ENCODE peak calls at places on chromosome 15, in six cellular contexts. One of them, this sample, is unnamed.

GRCh38 chr15:86183765-86184491 is 104.3 kb downstream of the AGBL1 start:
- DNase-seq in CD4-positive, alpha-beta memory T cell: no peak
- DNase-seq in tibial nerve: no peak
- DNase-seq in posterior vena cava: no peak
- DNase-seq in mucosa of gallbladder: no peak
- DNase-seq in NCI-H1092: no peak
- DNase-seq in this sample: no peak

GRCh38 chr15:28012231-28012630 is 86.9 kb downstream of the OCA2 start:
- DNase-seq in tibial nerve: no peak
- DNase-seq in mucosa of gallbladder: no peak
- DNase-seq in CD4-positive, alpha-beta memory T cell: no peak
- DNase-seq in posterior vena cava: no peak
- DNase-seq in NCI-H1092: no peak
- DNase-seq in this sample: no peak

GRCh38 chr15:73781038-73781925 is 28.1 kb upstream of the INSYN1 start:
- DNase-seq in mucosa of gallbladder: no peak
- DNase-seq in NCI-H1092: no peak
- DNase-seq in CD4-positive, alpha-beta memory T cell: no peak
- DNase-seq in tibial nerve: no peak
- DNase-seq in posterior vena cava: peak
- DNase-seq in this sample: no peak

GRCh38 chr15:40746916-40747418 is 8.1 kb downstream of the RMDN3 start:
- DNase-seq in tibial nerve: no peak
- DNase-seq in posterior vena cava: no peak
- DNase-seq in mucosa of gallbladder: no peak
- DNase-seq in NCI-H1092: no peak
- DNase-seq in CD4-positive, alpha-beta memory T cell: no peak
- DNase-seq in this sample: no peak

GRCh38 chr15:88800026-88800425 is 3.2 kb upstream of the ACAN start:
- DNase-seq in tibial nerve: no peak
- DNase-seq in mucosa of gallbladder: no peak
- DNase-seq in NCI-H1092: no peak
- DNase-seq in CD4-positive, alpha-beta memory T cell: no peak
- DNase-seq in posterior vena cava: no peak
- DNase-seq in this sample: no peak

GRCh38 chr15:92650256-92650655 is 5.3 kb downstream of the FAM174B start:
- DNase-seq in NCI-H1092: no peak
- DNase-seq in mucosa of gallbladder: no peak
- DNase-seq in posterior vena cava: no peak
- DNase-seq in tibial nerve: no peak
- DNase-seq in CD4-positive, alpha-beta memory T cell: no peak
- DNase-seq in this sample: peak

GRCh38 chr15:97978408-97979130 is 18.1 kb downstream of the ARRDC4 start:
- DNase-seq in posterior vena cava: no peak
- DNase-seq in mucosa of gallbladder: peak
- DNase-seq in CD4-positive, alpha-beta memory T cell: no peak
- DNase-seq in tibial nerve: no peak
- DNase-seq in NCI-H1092: no peak
- DNase-seq in this sample: no peak

GRCh38 chr15:29925227-29926082 is 103.2 kb upstream of the TJP1 start:
- DNase-seq in NCI-H1092: peak
- DNase-seq in mucosa of gallbladder: peak
- DNase-seq in tibial nerve: peak
- DNase-seq in posterior vena cava: peak
- DNase-seq in CD4-positive, alpha-beta memory T cell: no peak
- DNase-seq in this sample: no peak

GRCh38 chr15:68986292-68986691 is 28.2 kb upstream of the NOX5 start:
- DNase-seq in NCI-H1092: no peak
- DNase-seq in CD4-positive, alpha-beta memory T cell: no peak
- DNase-seq in mucosa of gallbladder: no peak
- DNase-seq in posterior vena cava: no peak
- DNase-seq in tibial nerve: no peak
- DNase-seq in this sample: no peak

GRCh38 chr15:98727115-98728040 is 79.0 kb downstream of the IGF1R start:
- DNase-seq in NCI-H1092: no peak
- DNase-seq in mucosa of gallbladder: peak
- DNase-seq in tibial nerve: peak
- DNase-seq in CD4-positive, alpha-beta memory T cell: no peak
- DNase-seq in posterior vena cava: peak
- DNase-seq in this sample: peak

GRCh38 chr15:90200534-90201139 is 493 bp upstream of the SEMA4B start:
- DNase-seq in posterior vena cava: no peak
- DNase-seq in mucosa of gallbladder: no peak
- DNase-seq in tibial nerve: no peak
- DNase-seq in CD4-positive, alpha-beta memory T cell: no peak
- DNase-seq in NCI-H1092: no peak
- DNase-seq in this sample: no peak

GRCh38 chr15:83305696-83306291 is 21.3 kb upstream of the BNC1 start:
- DNase-seq in posterior vena cava: no peak
- DNase-seq in NCI-H1092: no peak
- DNase-seq in mucosa of gallbladder: peak
- DNase-seq in tibial nerve: no peak
- DNase-seq in CD4-positive, alpha-beta memory T cell: no peak
- DNase-seq in this sample: peak

GRCh38 chr15:95076381-95076780 is 845.0 kb downstream of the MCTP2 start:
- DNase-seq in mucosa of gallbladder: no peak
- DNase-seq in tibial nerve: no peak
- DNase-seq in posterior vena cava: no peak
- DNase-seq in CD4-positive, alpha-beta memory T cell: no peak
- DNase-seq in NCI-H1092: no peak
- DNase-seq in this sample: no peak

GRCh38 chr15:41574158-41574557 is 15.1 kb downstream of the TYRO3 start:
- DNase-seq in posterior vena cava: no peak
- DNase-seq in NCI-H1092: no peak
- DNase-seq in tibial nerve: no peak
- DNase-seq in mucosa of gallbladder: no peak
- DNase-seq in CD4-positive, alpha-beta memory T cell: no peak
- DNase-seq in this sample: no peak

GRCh38 chr15:71425388-71425787 is 310.1 kb downstream of the THSD4 start:
- DNase-seq in CD4-positive, alpha-beta memory T cell: no peak
- DNase-seq in mucosa of gallbladder: no peak
- DNase-seq in NCI-H1092: no peak
- DNase-seq in tibial nerve: no peak
- DNase-seq in posterior vena cava: no peak
- DNase-seq in this sample: no peak

GRCh38 chr15:77393471-77393840 is 26.4 kb downstream of the PEAK1 start:
- DNase-seq in tibial nerve: no peak
- DNase-seq in mucosa of gallbladder: no peak
- DNase-seq in NCI-H1092: no peak
- DNase-seq in CD4-positive, alpha-beta memory T cell: no peak
- DNase-seq in posterior vena cava: no peak
- DNase-seq in this sample: no peak

GRCh38 chr15:66482539-66482938 is 15.0 kb downstream of the SNAPC5 start:
- DNase-seq in CD4-positive, alpha-beta memory T cell: no peak
- DNase-seq in NCI-H1092: no peak
- DNase-seq in mucosa of gallbladder: no peak
- DNase-seq in posterior vena cava: no peak
- DNase-seq in tibial nerve: no peak
- DNase-seq in this sample: no peak

GRCh38 chr15:31060429-31061140 is 40.9 kb downstream of the TRPM1 start:
- DNase-seq in CD4-positive, alpha-beta memory T cell: no peak
- DNase-seq in posterior vena cava: no peak
- DNase-seq in tibial nerve: no peak
- DNase-seq in mucosa of gallbladder: peak
- DNase-seq in NCI-H1092: no peak
- DNase-seq in this sample: no peak

GRCh38 chr15:48962662-48963523 is 826 bp downstream of the SHC4 start:
- DNase-seq in NCI-H1092: no peak
- DNase-seq in tibial nerve: no peak
- DNase-seq in mucosa of gallbladder: no peak
- DNase-seq in posterior vena cava: peak
- DNase-seq in CD4-positive, alpha-beta memory T cell: no peak
- DNase-seq in this sample: no peak

GRCh38 chr15:74831813-74832495 is 5.5 kb downstream of the CPLX3 start:
- DNase-seq in NCI-H1092: no peak
- DNase-seq in CD4-positive, alpha-beta memory T cell: no peak
- DNase-seq in posterior vena cava: no peak
- DNase-seq in tibial nerve: no peak
- DNase-seq in mucosa of gallbladder: no peak
- DNase-seq in this sample: no peak

GRCh38 chr15:100772478-100773378 is 106.9 kb upstream of the ALDH1A3 start:
- DNase-seq in NCI-H1092: no peak
- DNase-seq in tibial nerve: no peak
- DNase-seq in CD4-positive, alpha-beta memory T cell: no peak
- DNase-seq in posterior vena cava: no peak
- DNase-seq in mucosa of gallbladder: peak
- DNase-seq in this sample: no peak

GRCh38 chr15:96408591-96409183 is 78.2 kb downstream of the NR2F2 start:
- DNase-seq in mucosa of gallbladder: no peak
- DNase-seq in tibial nerve: no peak
- DNase-seq in CD4-positive, alpha-beta memory T cell: no peak
- DNase-seq in posterior vena cava: no peak
- DNase-seq in NCI-H1092: no peak
- DNase-seq in this sample: no peak

GRCh38 chr15:63198315-63198714 is 8.9 kb downstream of the RAB8B start:
- DNase-seq in tibial nerve: no peak
- DNase-seq in posterior vena cava: no peak
- DNase-seq in CD4-positive, alpha-beta memory T cell: no peak
- DNase-seq in NCI-H1092: no peak
- DNase-seq in mucosa of gallbladder: no peak
- DNase-seq in this sample: no peak

GRCh38 chr15:78408961-78409360 is 29.1 kb upstream of the IREB2 start:
- DNase-seq in posterior vena cava: no peak
- DNase-seq in mucosa of gallbladder: no peak
- DNase-seq in NCI-H1092: no peak
- DNase-seq in tibial nerve: no peak
- DNase-seq in CD4-positive, alpha-beta memory T cell: no peak
- DNase-seq in this sample: no peak

GRCh38 chr15:51756482-51756881 is 5.1 kb downstream of the TMOD2 start:
- DNase-seq in posterior vena cava: no peak
- DNase-seq in NCI-H1092: no peak
- DNase-seq in mucosa of gallbladder: no peak
- DNase-seq in tibial nerve: no peak
- DNase-seq in CD4-positive, alpha-beta memory T cell: no peak
- DNase-seq in this sample: no peak

GRCh38 chr15:49865925-49866757 is 245.3 kb downstream of the DTWD1 start:
- DNase-seq in posterior vena cava: no peak
- DNase-seq in CD4-positive, alpha-beta memory T cell: no peak
- DNase-seq in mucosa of gallbladder: no peak
- DNase-seq in tibial nerve: no peak
- DNase-seq in NCI-H1092: no peak
- DNase-seq in this sample: no peak

GRCh38 chr15:31459011-31459748 is 132.5 kb downstream of the KLF13 start:
- DNase-seq in mucosa of gallbladder: no peak
- DNase-seq in CD4-positive, alpha-beta memory T cell: peak
- DNase-seq in NCI-H1092: no peak
- DNase-seq in tibial nerve: no peak
- DNase-seq in posterior vena cava: no peak
- DNase-seq in this sample: no peak

GRCh38 chr15:65940618-65940909 is 71.3 kb downstream of the RAB11A start:
- DNase-seq in CD4-positive, alpha-beta memory T cell: no peak
- DNase-seq in tibial nerve: no peak
- DNase-seq in posterior vena cava: no peak
- DNase-seq in NCI-H1092: no peak
- DNase-seq in mucosa of gallbladder: no peak
- DNase-seq in this sample: no peak

GRCh38 chr15:25707656-25708365 is 155.3 kb downstream of the ATP10A start:
- DNase-seq in tibial nerve: no peak
- DNase-seq in NCI-H1092: no peak
- DNase-seq in mucosa of gallbladder: no peak
- DNase-seq in CD4-positive, alpha-beta memory T cell: no peak
- DNase-seq in posterior vena cava: no peak
- DNase-seq in this sample: peak

GRCh38 chr15:77998592-77998991 is 78.9 kb downstream of the TBC1D2B start:
- DNase-seq in mucosa of gallbladder: no peak
- DNase-seq in CD4-positive, alpha-beta memory T cell: no peak
- DNase-seq in tibial nerve: no peak
- DNase-seq in posterior vena cava: peak
- DNase-seq in NCI-H1092: no peak
- DNase-seq in this sample: no peak

GRCh38 chr15:63918317-63918672 is 84.5 kb upstream of the HERC1 start:
- DNase-seq in mucosa of gallbladder: no peak
- DNase-seq in tibial nerve: no peak
- DNase-seq in posterior vena cava: no peak
- DNase-seq in NCI-H1092: peak
- DNase-seq in CD4-positive, alpha-beta memory T cell: no peak
- DNase-seq in this sample: no peak

GRCh38 chr15:59327942-59328341 is 44.7 kb downstream of the MYO1E start:
- DNase-seq in mucosa of gallbladder: no peak
- DNase-seq in posterior vena cava: no peak
- DNase-seq in tibial nerve: no peak
- DNase-seq in NCI-H1092: no peak
- DNase-seq in CD4-positive, alpha-beta memory T cell: no peak
- DNase-seq in this sample: no peak

GRCh38 chr15:51448592-51449494 is 107.4 kb downstream of the GLDN start:
- DNase-seq in posterior vena cava: no peak
- DNase-seq in tibial nerve: no peak
- DNase-seq in mucosa of gallbladder: no peak
- DNase-seq in NCI-H1092: no peak
- DNase-seq in CD4-positive, alpha-beta memory T cell: no peak
- DNase-seq in this sample: no peak

GRCh38 chr15:63764124-63764827 is 69.5 kb downstream of the HERC1 start:
- DNase-seq in posterior vena cava: no peak
- DNase-seq in CD4-positive, alpha-beta memory T cell: no peak
- DNase-seq in NCI-H1092: no peak
- DNase-seq in mucosa of gallbladder: no peak
- DNase-seq in tibial nerve: no peak
- DNase-seq in this sample: no peak

GRCh38 chr15:42371125-42371524 is 11.8 kb downstream of the CAPN3 start:
- DNase-seq in NCI-H1092: no peak
- DNase-seq in mucosa of gallbladder: no peak
- DNase-seq in tibial nerve: no peak
- DNase-seq in posterior vena cava: no peak
- DNase-seq in CD4-positive, alpha-beta memory T cell: no peak
- DNase-seq in this sample: no peak

GRCh38 chr15:66882251-66883020 is 180.4 kb downstream of the SMAD6 start:
- DNase-seq in posterior vena cava: no peak
- DNase-seq in tibial nerve: peak
- DNase-seq in NCI-H1092: no peak
- DNase-seq in CD4-positive, alpha-beta memory T cell: no peak
- DNase-seq in mucosa of gallbladder: no peak
- DNase-seq in this sample: no peak